ENCODE peak calls at places on chromosomes 6 and 20, in five cellular contexts. X is stomach, P is suprapubic skin, J is H1, C is K562. Y is an unnamed sample.

GRCh38 chr6:42898891-42899361 is 16.9 kb upstream of the PTCRA start:
- DNase-seq in X (peak), P (no peak), J (peak), C (peak), Y (peak)

GRCh38 chr6:165260462-165260861 is 48.9 kb downstream of the C6orf118 start:
- DNase-seq in X (no peak), P (no peak), J (no peak), C (no peak), Y (no peak)

GRCh38 chr6:6696867-6697531 is 108.5 kb downstream of the LY86 start:
- DNase-seq in X (peak), P (no peak), J (peak), C (peak), Y (peak)

GRCh38 chr6:155412335-155412734 is 43.3 kb downstream of the NOX3 start:
- DNase-seq in X (no peak), P (no peak), J (no peak), C (no peak), Y (no peak)

GRCh38 chr6:44056392-44057237 is 70.6 kb downstream of the MRPL14 start:
- DNase-seq in X (no peak), P (no peak), J (no peak), C (no peak), Y (peak)

GRCh38 chr6:155142163-155142901 is 121.5 kb upstream of the CLDN20 start:
- DNase-seq in X (no peak), P (no peak), J (no peak), C (no peak), Y (no peak)

GRCh38 chr6:4899249-4899648 is 104.6 kb downstream of the RPP40 start:
- DNase-seq in X (no peak), P (no peak), J (no peak), C (no peak), Y (no peak)

GRCh38 chr6:131747821-131748353 is 37.1 kb upstream of the CTAGE9 start:
- DNase-seq in X (no peak), P (no peak), J (no peak), C (no peak), Y (no peak)

GRCh38 chr6:36912583-36912982 is 26.8 kb downstream of the C6orf89 start:
- DNase-seq in X (no peak), P (no peak), J (no peak), C (no peak), Y (peak)

GRCh38 chr6:8434727-8435092 is 635 bp downstream of the SLC35B3 start:
- DNase-seq in X (no peak), P (no peak), J (no peak), C (no peak), Y (no peak)

GRCh38 chr6:52726741-52727535 is 36.3 kb downstream of the GSTA2 start:
- DNase-seq in X (no peak), P (no peak), J (no peak), C (no peak), Y (no peak)

GRCh38 chr20:24955045-24955444 is 6.0 kb downstream of the CST7 start:
- DNase-seq in X (peak), P (no peak), J (peak), C (no peak), Y (no peak)

GRCh38 chr6:108673602-108674001 is 112.9 kb downstream of the FOXO3 start:
- DNase-seq in X (peak), P (no peak), J (no peak), C (no peak), Y (peak)

GRCh38 chr20:39269031-39269461 is 306.9 kb downstream of the DHX35 start:
- DNase-seq in X (peak), P (peak), J (peak), C (peak), Y (peak)

GRCh38 chr6:84805145-84805544 is 40.7 kb upstream of the TBX18 start:
- DNase-seq in X (no peak), P (no peak), J (no peak), C (no peak), Y (no peak)

GRCh38 chr6:15479761-15480160 is 183.1 kb downstream of the DTNBP1 start:
- DNase-seq in X (no peak), P (no peak), J (no peak), C (no peak), Y (no peak)

GRCh38 chr20:60036346-60037119 is 78.3 kb downstream of the CDH26 start:
- DNase-seq in X (no peak), P (no peak), J (no peak), C (no peak), Y (no peak)

GRCh38 chr20:32455171-32455900 is 97.2 kb downstream of the ASXL1 start:
- DNase-seq in X (no peak), P (no peak), J (no peak), C (no peak), Y (no peak)

GRCh38 chr20:46214831-46215488 is 93.3 kb downstream of the CDH22 start:
- DNase-seq in X (no peak), P (no peak), J (no peak), C (no peak), Y (no peak)

GRCh38 chr6:45931254-45931653 is 84.4 kb downstream of the CLIC5 start:
- DNase-seq in X (no peak), P (no peak), J (no peak), C (no peak), Y (no peak)

GRCh38 chr20:18166241-18166881 is 28.7 kb downstream of the KAT14 start:
- DNase-seq in X (no peak), P (no peak), J (no peak), C (no peak), Y (peak)

GRCh38 chr20:45355209-45355608 is 7.0 kb upstream of the SDC4 start:
- DNase-seq in X (no peak), P (no peak), J (no peak), C (no peak), Y (no peak)

GRCh38 chr20:37299718-37300529 is 10.5 kb downstream of the MANBAL start:
- DNase-seq in X (no peak), P (no peak), J (no peak), C (peak), Y (no peak)

GRCh38 chr6:132527791-132528190 is 10.3 kb upstream of the TAAR9 start:
- DNase-seq in X (no peak), P (no peak), J (no peak), C (no peak), Y (no peak)

GRCh38 chr6:75296811-75297779 is 12.5 kb upstream of the TMEM30A start:
- DNase-seq in X (no peak), P (no peak), J (no peak), C (peak), Y (no peak)

GRCh38 chr6:37690964-37691735 is 6.5 kb downstream of the MDGA1 start:
- DNase-seq in X (no peak), P (no peak), J (no peak), C (no peak), Y (no peak)

DNA sequence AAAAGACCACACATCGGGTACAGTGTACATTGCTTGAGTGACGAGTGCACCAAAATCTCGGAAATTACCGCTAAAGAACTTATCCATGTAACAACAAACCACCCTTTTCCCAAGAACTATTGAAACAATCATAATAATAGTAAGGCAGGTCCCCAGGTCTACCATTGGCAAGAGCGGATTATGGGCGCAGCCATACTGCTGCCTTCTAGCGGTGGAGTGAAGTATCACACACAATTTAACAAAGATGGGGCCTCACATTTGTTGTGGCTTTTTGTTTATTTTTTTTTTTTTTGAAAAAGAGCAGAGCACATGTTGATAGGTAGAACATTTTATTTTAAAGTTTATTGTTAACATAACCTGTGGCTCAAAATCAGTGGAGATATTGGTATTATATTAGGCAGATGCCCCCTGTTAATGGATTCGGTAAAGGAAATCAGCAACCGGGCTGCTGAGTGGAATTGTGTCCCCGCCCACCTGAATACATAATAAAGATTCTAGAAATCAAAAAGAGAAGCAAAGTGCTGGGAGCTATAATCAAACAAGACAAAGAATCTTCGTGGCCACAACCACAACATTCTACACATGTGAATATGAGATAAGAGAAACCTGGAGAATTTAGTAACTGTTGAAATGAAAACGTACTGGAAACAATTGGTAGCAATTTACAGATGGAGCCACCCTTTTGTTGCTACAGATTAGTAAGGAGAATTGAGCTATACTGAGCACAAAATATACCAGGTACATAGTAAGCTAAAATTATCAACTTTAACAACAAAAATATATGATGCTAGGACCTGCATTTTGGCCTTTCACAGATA is 94.2 kb upstream of the EXOC2 start:
- DNase-seq in X (no peak), P (no peak), J (peak), C (peak), Y (no peak)
- TF ChIP-seq CTCF in X (peak), P (peak), J (peak), C (peak), Y (peak)

DNA sequence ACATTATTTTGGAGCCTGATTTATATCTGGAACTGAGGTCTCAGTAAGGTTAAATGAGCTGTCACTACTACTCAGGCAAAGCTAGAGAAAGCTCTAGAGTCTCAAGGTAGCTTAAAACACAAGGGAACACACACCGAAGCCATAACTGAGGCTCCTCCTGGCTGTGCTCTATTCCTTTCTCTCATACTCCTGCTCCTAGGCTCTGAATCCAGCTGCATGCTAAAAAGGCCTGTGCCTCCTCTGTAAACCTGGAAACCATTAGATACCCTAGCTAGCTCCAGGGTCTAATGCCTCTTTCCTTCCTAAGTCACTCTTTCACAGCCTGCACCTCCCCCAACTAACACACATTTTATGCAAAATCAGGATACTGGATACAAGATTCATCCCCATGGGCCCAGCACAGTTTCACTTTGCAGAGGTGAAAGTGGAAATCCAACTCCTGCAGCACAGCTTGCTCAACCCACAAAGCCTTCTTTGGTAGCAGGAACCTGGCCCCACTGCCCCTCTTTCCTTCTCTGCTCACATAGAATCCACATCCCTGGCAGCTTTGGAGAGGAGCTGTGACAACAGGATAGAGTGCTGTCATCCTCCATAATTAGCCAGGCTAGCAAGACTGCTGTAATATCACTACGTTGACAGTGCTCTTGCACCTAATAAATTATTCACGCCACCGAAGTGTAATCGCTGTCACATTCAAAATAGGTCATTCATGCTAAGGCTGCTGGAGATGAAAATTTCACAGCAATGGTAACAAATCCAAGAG is 16.9 kb downstream of the RIPOR2 start:
- DNase-seq in X (no peak), P (no peak), J (no peak), C (no peak), Y (no peak)
- H3K4me3 ChIP-seq in X (no peak), P (no peak), J (no peak), C (no peak), Y (no peak)

GRCh38 chr20:10922941-10923340 is 249.1 kb upstream of the JAG1 start:
- DNase-seq in X (no peak), P (no peak), J (no peak), C (no peak), Y (no peak)
- TF ChIP-seq EP300 in X (no peak), P (no peak), J (no peak), C (no peak), Y (no peak)

DNA sequence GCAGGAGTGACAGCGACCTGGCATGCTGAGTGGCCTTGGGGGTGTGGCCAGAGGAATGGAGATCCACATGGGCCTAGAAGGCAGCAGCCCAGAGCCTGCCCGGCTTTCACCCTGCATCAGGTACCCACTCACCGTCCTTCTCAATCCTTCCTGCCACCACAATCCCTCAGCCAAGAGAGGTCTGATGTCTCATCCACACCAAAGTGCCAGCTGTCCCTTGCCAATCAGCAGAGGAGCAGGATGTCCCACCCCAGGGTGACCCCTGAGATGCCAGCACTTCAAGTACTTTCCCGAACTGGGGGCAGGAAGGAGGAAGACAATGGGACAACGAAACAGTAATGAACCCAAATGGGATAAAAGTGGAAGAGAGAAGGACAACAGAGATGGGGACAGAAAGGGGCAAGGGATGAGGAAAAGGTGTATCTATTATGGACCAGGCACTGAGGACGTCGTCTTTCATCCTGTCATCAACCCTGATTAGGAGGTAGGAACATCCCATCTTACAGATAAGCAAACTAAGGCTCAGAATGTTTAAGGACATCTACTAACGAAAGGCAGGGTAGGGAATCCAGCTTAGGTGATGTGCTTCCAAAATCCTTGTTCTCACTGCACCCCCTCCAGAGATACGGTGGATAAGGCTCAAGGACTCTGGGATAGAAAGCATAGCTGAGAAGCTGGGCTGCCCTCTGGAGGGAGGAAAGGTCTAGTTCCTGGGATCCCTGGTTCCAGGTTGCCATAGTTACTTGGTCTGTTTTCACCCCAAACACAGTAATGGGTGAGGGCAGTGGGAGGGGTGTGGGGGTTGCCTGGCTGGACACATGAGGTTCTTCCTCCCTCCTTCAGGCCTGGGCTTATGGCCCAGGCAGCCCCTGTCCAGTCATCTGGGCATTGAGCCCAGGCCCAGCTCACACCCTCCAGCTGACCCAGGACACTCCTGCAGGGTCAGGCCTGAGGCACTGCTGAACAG is 4.5 kb upstream of the TNXB start:
- DNase-seq in X (peak), P (peak), J (no peak), C (peak), Y (peak)
- TF ChIP-seq CTCF in X (no peak), P (no peak), J (peak), C (peak), Y (peak)

Y was measured in transverse colon.